ENCODE peak calls at places on chromosome 12, in six cellular contexts. E is activated CD8-positive, alpha-beta T cell treated with anti-CD3 and anti-CD28 coated beads, Interleukin-2, amount 10 ng/mL, durations not matched to agents 7 days and 5 days; P is cardiac fibroblast; J is body of pancreas; F is heart left ventricle; H is neuronal stem cell. L is an unnamed sample.
A peak's percentile ranks its signal among the peaks of the same experiment; 100 is the strongest.

GRCh38 chr12:90226211-90226610 is 517.6 kb upstream of the ATP2B1 start:
- DNase-seq in P (no peak), J (no peak), E (no peak), F (no peak), H (no peak), L (no peak)

GRCh38 chr12:110171186-110171538 is 47.0 kb downstream of the IFT81 start:
- DNase-seq in J (no peak), E (no peak), P (no peak), H (no peak), F (no peak), L (no peak)

GRCh38 chr12:17278946-17279345 is 673.0 kb upstream of the LMO3 start:
- DNase-seq in P (no peak), J (no peak), E (no peak), F (no peak), H (no peak), L (no peak)

GRCh38 chr12:77941396-77941795 is 110.7 kb downstream of the NAV3 start:
- DNase-seq in H (no peak), E (no peak), F (no peak), P (peak; percentile 26), J (no peak), L (peak; percentile 31)

GRCh38 chr12:111754671-111755070 is 12.1 kb upstream of the ALDH2 start:
- DNase-seq in J (peak; percentile 58), H (no peak), F (peak; percentile 71), P (no peak), E (no peak), L (no peak)

GRCh38 chr12:15163001-15163400 is 58.2 kb downstream of the RERG start:
- DNase-seq in H (no peak), P (no peak), F (no peak), J (no peak), E (no peak), L (no peak)

GRCh38 chr12:7374423-7375144 is 69.4 kb downstream of the CD163L1 start:
- DNase-seq in P (peak; percentile 34), F (peak; percentile 24), E (peak; percentile 41), H (peak; percentile 11), J (peak; percentile 39), L (peak; percentile 11)

GRCh38 chr12:119374615-119375014 is 40.1 kb downstream of the CCDC60 start:
- DNase-seq in H (no peak), J (no peak), F (peak; percentile 27), E (no peak), P (no peak), L (no peak)

GRCh38 chr12:43332977-43333649 is 218.9 kb downstream of the ADAMTS20 start:
- DNase-seq in F (no peak), J (no peak), E (no peak), H (no peak), P (peak; percentile 50), L (peak; percentile 83)

GRCh38 chr12:5027436-5027835 is 16.2 kb upstream of the KCNA5 start:
- DNase-seq in J (no peak), F (no peak), E (no peak), P (no peak), H (no peak), L (no peak)

GRCh38 chr12:30985814-30986452 is 59.4 kb downstream of the TSPAN11 start:
- DNase-seq in J (peak; percentile 59), F (no peak), E (peak; percentile 33), H (peak; percentile 38), P (peak; percentile 58), L (peak; percentile 57)

GRCh38 chr12:84656705-84657104 is 255.9 kb downstream of the SLC6A15 start:
- DNase-seq in E (no peak), P (no peak), H (no peak), F (no peak), J (no peak), L (no peak)

GRCh38 chr12:109433618-109434017 is 43.5 kb downstream of the KCTD10 start:
- DNase-seq in E (no peak), H (no peak), P (no peak), F (peak; percentile 59), J (no peak), L (no peak)

GRCh38 chr12:109715310-109716091 is 1.9 kb downstream of the FAM222A start:
- DNase-seq in J (peak; percentile 54), F (peak; percentile 46), E (no peak), P (no peak), H (no peak), L (no peak)

L was measured in mesenchymal stem cell.